ENCODE peak calls at places on chromosomes 4 and X, in five cellular contexts. B is OCI-LY7, R is GM13976, Y is NCI-H1092 treated with DMSO at 0.1 percent for 48 hours, P is SW480. X is an unnamed sample.

GRCh38 chr4:120685756-120686278 is 236.7 kb downstream of the PRDM5 start:
- DNase-seq in R (no peak), P (no peak), Y (no peak), B (no peak), X (no peak)

GRCh38 chrX:123201720-123202119 is 17.6 kb downstream of the GRIA3 start:
- DNase-seq in B (no peak), P (no peak), R (no peak), Y (no peak), X (no peak)

GRCh38 chrX:112941209-112941788 is 100.7 kb upstream of the AMOT start:
- DNase-seq in P (peak), R (peak), B (no peak), Y (no peak), X (no peak)

GRCh38 chr4:145316961-145317360 is 136.6 kb upstream of the OTUD4 start:
- DNase-seq in P (no peak), Y (no peak), R (no peak), B (no peak), X (no peak)

GRCh38 chrX:104335765-104336164 is 81.0 kb upstream of the ESX1 start:
- DNase-seq in P (no peak), R (no peak), Y (no peak), B (no peak), X (no peak)

GRCh38 chrX:48533165-48533564 is 6.3 kb upstream of the TBC1D25 start:
- DNase-seq in Y (no peak), B (no peak), R (no peak), P (no peak), X (no peak)

GRCh38 chrX:150238656-150239382 is 124.3 kb upstream of the MAMLD1 start:
- DNase-seq in B (no peak), P (no peak), Y (no peak), R (no peak), X (no peak)

GRCh38 chrX:154712781-154713391 is 38.0 kb downstream of the GAB3 start:
- DNase-seq in R (peak), P (peak), B (no peak), Y (no peak), X (no peak)

GRCh38 chr4:56247646-56248045 is 139.6 kb downstream of the AASDH start:
- DNase-seq in R (no peak), B (no peak), P (no peak), Y (no peak), X (no peak)

GRCh38 chr4:169159614-169160013 is 111.1 kb downstream of the SH3RF1 start:
- DNase-seq in P (no peak), B (no peak), R (no peak), Y (no peak), X (no peak)

GRCh38 chr4:83516042-83516772 is 19.7 kb upstream of the GPAT3 start:
- DNase-seq in Y (no peak), B (no peak), P (no peak), R (no peak), X (no peak)

GRCh38 chrX:153488231-153488914 is 6.4 kb upstream of the BGN start:
- DNase-seq in B (no peak), Y (no peak), R (no peak), P (no peak), X (no peak)

GRCh38 chr4:165709526-165709925 is 163.5 kb upstream of the TLL1 start:
- DNase-seq in Y (no peak), P (no peak), B (no peak), R (no peak), X (no peak)

GRCh38 chrX:63754141-63754859 is 30.7 kb downstream of the ARHGEF9 start:
- DNase-seq in R (peak), Y (peak), P (peak), B (peak), X (no peak)

GRCh38 chr4:80011636-80012236 is 61.3 kb downstream of the ANTXR2 start:
- DNase-seq in B (no peak), P (no peak), Y (no peak), R (no peak), X (no peak)

GRCh38 chrX:15349046-15349445 is 13.7 kb upstream of the PIGA start:
- DNase-seq in Y (peak), R (peak), B (peak), P (peak), X (peak)

GRCh38 chr4:12588572-12588971 is 895.6 kb downstream of the RAB28 start:
- DNase-seq in Y (no peak), B (no peak), P (no peak), R (no peak), X (no peak)

X was measured in NT2/D1.